ENCODE peak calls at places on chromosomes 7 and 10, in four cellular contexts. Z, R, X and A are unnamed samples. For H3K36me3, the result is how much of the 10 kb centered on the place peaks cover.

GRCh38 chr7:50637725-50638643 is 72.8 kb upstream of the DDC start:
- DNase-seq in Z (no peak), R (no peak), X (no peak), A (no peak)

GRCh38 chr7:73308074-73308664 is 457 bp downstream of the NSUN5 start:
- DNase-seq in Z (no peak), R (no peak), X (no peak), A (no peak)

GRCh38 chr7:21675255-21675654 is 132.4 kb downstream of the DNAH11 start:
- DNase-seq in Z (no peak), R (no peak), X (no peak), A (no peak)

GRCh38 chr10:81018898-81019890 is 481.5 kb downstream of the SH2D4B start:
- DNase-seq in Z (no peak), R (peak), X (no peak), A (peak)

GRCh38 chr7:108094933-108095710 is 35.0 kb downstream of the LAMB4 start:
- DNase-seq in Z (peak), R (no peak), X (no peak), A (peak)

GRCh38 chr10:59905735-59906416 is 480 bp downstream of the CCDC6 start:
- DNase-seq in Z (no peak), R (no peak), X (peak), A (no peak)

GRCh38 chr10:28250782-28251181 is 52.1 kb downstream of the MPP7 start:
- DNase-seq in Z (no peak), R (no peak), X (no peak), A (no peak)

GRCh38 chr10:132290631-132291030 is 17.1 kb downstream of the STK32C start:
- DNase-seq in Z (no peak), R (no peak), X (no peak), A (no peak)

GRCh38 chr7:70636169-70636568 is 495.8 kb upstream of the GALNT17 start:
- DNase-seq in Z (no peak), R (no peak), X (no peak), A (no peak)

GRCh38 chr10:100618856-100619255 is 83.1 kb downstream of the HIF1AN start:
- DNase-seq in Z (no peak), R (no peak), X (no peak), A (no peak)

GRCh38 chr7:137656227-137656849 is 190.4 kb downstream of the DGKI start:
- DNase-seq in Z (no peak), R (peak), X (peak), A (peak)

GRCh38 chr7:31043035-31043434 is 9.1 kb upstream of the ADCYAP1R1 start:
- DNase-seq in Z (no peak), R (no peak), X (no peak), A (no peak)

GRCh38 chr7:50851451-50851850 is 68.8 kb upstream of the GRB10 start:
- DNase-seq in Z (no peak), R (no peak), X (no peak), A (no peak)

GRCh38 chr10:1120146-1120695 is 64.0 kb downstream of the WDR37 start:
- DNase-seq in Z (no peak), R (no peak), X (no peak), A (no peak)

GRCh38 chr10:1121311-1121970 is 65.3 kb downstream of the WDR37 start:
- DNase-seq in Z (no peak), R (no peak), X (no peak), A (no peak)

GRCh38 chr10:1119501-1119900 is 63.3 kb downstream of the WDR37 start:
- DNase-seq in Z (no peak), R (no peak), X (no peak), A (no peak)

GRCh38 chr10:1122349-1122748 is 66.2 kb downstream of the WDR37 start:
- DNase-seq in Z (no peak), R (no peak), X (no peak), A (no peak)

GRCh38 chr10:1120761-1121160 is 64.6 kb downstream of the WDR37 start:
- DNase-seq in Z (no peak), R (no peak), X (no peak), A (no peak)
- H3K36me3 ChIP-seq in Z (half or more), R (under half), X (under half), A (under half)

GRCh38 chr7:47273974-47274766 is 307.7 kb downstream of the TNS3 start:
- DNase-seq in Z (no peak), R (no peak), X (no peak), A (no peak)

GRCh38 chr7:47278043-47278442 is 303.9 kb downstream of the TNS3 start:
- DNase-seq in Z (no peak), R (no peak), X (no peak), A (no peak)

GRCh38 chr7:47281161-47281560 is 300.8 kb downstream of the TNS3 start:
- DNase-seq in Z (no peak), R (no peak), X (no peak), A (no peak)

GRCh38 chr7:47280114-47280513 is 301.8 kb downstream of the TNS3 start:
- DNase-seq in Z (no peak), R (no peak), X (no peak), A (no peak)

GRCh38 chr7:47277321-47277781 is 304.6 kb downstream of the TNS3 start:
- DNase-seq in Z (no peak), R (no peak), X (no peak), A (no peak)
- H3K36me3 ChIP-seq in Z (under half), R (under half), X (under half), A (under half)

GRCh38 chr7:127702938-127703337 is 50.9 kb downstream of the SND1 start:
- DNase-seq in Z (no peak), R (no peak), X (no peak), A (no peak)
- H3K36me3 ChIP-seq in Z (under half), R (half or more), X (half or more), A (half or more)

GRCh38 chr7:47408675-47409074 is 173.2 kb downstream of the TNS3 start:
- DNase-seq in Z (no peak), R (no peak), X (no peak), A (no peak)

GRCh38 chr7:47407821-47408674 is 173.9 kb downstream of the TNS3 start:
- DNase-seq in Z (no peak), R (no peak), X (no peak), A (no peak)

GRCh38 chr7:47405921-47406765 is 175.8 kb downstream of the TNS3 start:
- DNase-seq in Z (no peak), R (no peak), X (no peak), A (no peak)

GRCh38 chr7:47406766-47407129 is 175.2 kb downstream of the TNS3 start:
- DNase-seq in Z (no peak), R (no peak), X (no peak), A (no peak)

GRCh38 chr7:47407136-47407535 is 174.8 kb downstream of the TNS3 start:
- DNase-seq in Z (no peak), R (no peak), X (no peak), A (no peak)
- H3K36me3 ChIP-seq in Z (under half), R (under half), X (under half), A (under half)

GRCh38 chr7:151375530-151376217 is 34.1 kb downstream of the NUB1 start:
- DNase-seq in Z (no peak), R (no peak), X (no peak), A (no peak)
- H3K36me3 ChIP-seq in Z (under half), R (under half), X (under half), A (under half)

DNA sequence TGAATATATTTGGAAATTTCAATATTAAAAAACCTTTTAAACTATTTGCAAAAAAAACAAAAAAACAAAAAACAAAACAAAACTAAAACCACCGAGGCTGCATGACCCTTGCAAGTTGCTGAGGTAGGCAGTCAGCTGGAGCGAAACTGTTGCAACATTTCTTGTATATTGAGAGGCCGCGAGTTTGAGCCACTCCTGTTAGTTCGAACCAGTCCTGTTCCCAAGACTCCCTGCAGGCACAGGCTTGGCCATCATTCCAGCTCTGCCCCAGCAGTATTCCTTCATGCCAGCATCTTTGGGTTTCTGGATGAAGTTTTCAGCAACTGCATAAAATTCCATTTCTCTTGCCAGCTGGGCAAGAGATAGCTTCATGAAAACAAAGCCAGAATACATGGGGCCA is 207.7 kb downstream of the FRMD4A start:
- DNase-seq in Z (no peak), R (no peak), X (no peak), A (no peak)
- H3K36me3 ChIP-seq in Z (under half), R (under half), X (under half), A (under half)